ENCODE peak calls at places on chromosomes 4 and X, in five cellular contexts. Y is brain microvascular endothelial cell, Z is lower lobe of right lung, H is left lung, W is heart left ventricle. P is an unnamed sample.

GRCh38 chr4:125123710-125124109 is 191.0 kb upstream of the FAT4 start:
- DNase-seq in Y (no peak), H (no peak), Z (no peak), W (no peak), P (no peak)

GRCh38 chrX:54920610-54921426 is at the start of gene TRO:
- DNase-seq in Y (no peak), H (no peak), Z (no peak), W (no peak), P (no peak)

GRCh38 chr4:65241257-65241997 is 428.9 kb downstream of the EPHA5 start:
- DNase-seq in Z (peak; percentile 28), Y (no peak), W (no peak), H (no peak), P (peak; percentile 68)

GRCh38 chr4:85168456-85168855 is 202.0 kb upstream of the WDFY3 start:
- DNase-seq in H (no peak), Y (no peak), Z (no peak), W (no peak), P (no peak)

GRCh38 chr4:186104895-186105720 is 604 bp downstream of the FAM149A start:
- DNase-seq in H (no peak), Z (peak; percentile 56), Y (no peak), W (peak; percentile 35), P (no peak)

GRCh38 chr4:48226199-48226598 is 43.4 kb downstream of the TEC start:
- DNase-seq in W (no peak), Z (no peak), Y (no peak), H (no peak), P (no peak)

GRCh38 chrX:153844509-153845082 is 14.3 kb upstream of the PDZD4 start:
- DNase-seq in W (no peak), H (no peak), Y (no peak), Z (no peak), P (no peak)

GRCh38 chrX:78092296-78092695 is 11.8 kb upstream of the PGK1 start:
- DNase-seq in Y (peak; percentile 29), H (no peak), Z (no peak), W (no peak), P (no peak)

GRCh38 chr4:4496604-4497372 is 45.1 kb downstream of the STX18 start:
- DNase-seq in W (no peak), H (no peak), Z (no peak), Y (no peak), P (no peak)

GRCh38 chr4:181688416-181688815 is 554.8 kb upstream of the TENM3 start:
- DNase-seq in Y (peak; percentile 73), Z (no peak), H (no peak), W (no peak), P (no peak)

GRCh38 chr4:152193059-152193458 is 342.8 kb downstream of the FBXW7 start:
- DNase-seq in W (no peak), Y (peak; percentile 1), H (no peak), Z (no peak), P (no peak)

GRCh38 chr4:42821230-42821629 is 71.3 kb upstream of the GRXCR1 start:
- DNase-seq in Z (no peak), H (no peak), W (no peak), Y (no peak), P (no peak)

GRCh38 chrX:3295731-3296130 is 50.7 kb downstream of the MXRA5 start:
- DNase-seq in H (no peak), W (no peak), Y (peak; percentile 13), Z (no peak), P (no peak)

GRCh38 chr4:47668810-47669408 is 169.0 kb downstream of the CORIN start:
- DNase-seq in W (no peak), H (no peak), Y (peak; percentile 53), Z (no peak), P (no peak)

GRCh38 chr4:86014599-86014998 is 345.3 kb downstream of the MAPK10 start:
- DNase-seq in Y (peak; percentile 55), H (no peak), W (no peak), Z (no peak), P (no peak)

GRCh38 chrX:92230628-92231027 is 451.5 kb downstream of the PCDH11X start:
- DNase-seq in Y (no peak), Z (no peak), H (no peak), W (no peak), P (no peak)

GRCh38 chr4:107950746-107951540 is 19.6 kb downstream of the CYP2U1 start:
- DNase-seq in Y (no peak), Z (no peak), H (no peak), W (no peak), P (no peak)

GRCh38 chrX:135112096-135112729 is 8.1 kb downstream of the ETDB start:
- DNase-seq in Y (peak; percentile 27), W (no peak), H (no peak), Z (no peak), P (peak; percentile 30)

GRCh38 chrX:118183606-118184005 is 67.0 kb upstream of the KLHL13 start:
- DNase-seq in Z (no peak), Y (no peak), H (no peak), W (no peak), P (no peak)

GRCh38 chr4:55363618-55364420 is 17.8 kb downstream of the SRD5A3 start:
- DNase-seq in W (no peak), H (no peak), Y (no peak), Z (no peak), P (no peak)

GRCh38 chrX:48715066-48715465 is 18.5 kb downstream of the SUV39H1 start:
- DNase-seq in H (no peak), Z (no peak), Y (peak; percentile 31), W (no peak), P (no peak)

GRCh38 chr4:142126890-142127497 is 490.6 kb downstream of the IL15 start:
- DNase-seq in Y (peak; percentile 71), H (no peak), W (peak; percentile 37), Z (no peak), P (no peak)

GRCh38 chrX:46626566-46626965 is 53.0 kb downstream of the CHST7 start:
- DNase-seq in Y (no peak), H (peak; percentile 44), Z (peak; percentile 48), W (no peak), P (no peak)

GRCh38 chr4:7462509-7462971 is 27.8 kb upstream of the PSAPL1 start:
- DNase-seq in W (peak; percentile 62), Z (no peak), Y (no peak), H (no peak), P (no peak)

GRCh38 chr4:154916068-154916467 is 135.0 kb downstream of the RBM46 start:
- DNase-seq in Y (no peak), W (no peak), Z (no peak), H (no peak), P (no peak)

GRCh38 chr4:33111106-33111505 is 2390.9 kb downstream of the PCDH7 start:
- DNase-seq in W (no peak), Y (no peak), Z (no peak), H (no peak), P (no peak)

GRCh38 chr4:147842573-147842972 is 110.7 kb downstream of the ARHGAP10 start:
- DNase-seq in H (no peak), W (peak; percentile 64), Y (peak; percentile 70), Z (no peak), P (no peak)

GRCh38 chr4:153438916-153439756 is 27.0 kb upstream of the TMEM131L start:
- DNase-seq in H (no peak), Z (no peak), W (no peak), Y (no peak), P (no peak)

DNA sequence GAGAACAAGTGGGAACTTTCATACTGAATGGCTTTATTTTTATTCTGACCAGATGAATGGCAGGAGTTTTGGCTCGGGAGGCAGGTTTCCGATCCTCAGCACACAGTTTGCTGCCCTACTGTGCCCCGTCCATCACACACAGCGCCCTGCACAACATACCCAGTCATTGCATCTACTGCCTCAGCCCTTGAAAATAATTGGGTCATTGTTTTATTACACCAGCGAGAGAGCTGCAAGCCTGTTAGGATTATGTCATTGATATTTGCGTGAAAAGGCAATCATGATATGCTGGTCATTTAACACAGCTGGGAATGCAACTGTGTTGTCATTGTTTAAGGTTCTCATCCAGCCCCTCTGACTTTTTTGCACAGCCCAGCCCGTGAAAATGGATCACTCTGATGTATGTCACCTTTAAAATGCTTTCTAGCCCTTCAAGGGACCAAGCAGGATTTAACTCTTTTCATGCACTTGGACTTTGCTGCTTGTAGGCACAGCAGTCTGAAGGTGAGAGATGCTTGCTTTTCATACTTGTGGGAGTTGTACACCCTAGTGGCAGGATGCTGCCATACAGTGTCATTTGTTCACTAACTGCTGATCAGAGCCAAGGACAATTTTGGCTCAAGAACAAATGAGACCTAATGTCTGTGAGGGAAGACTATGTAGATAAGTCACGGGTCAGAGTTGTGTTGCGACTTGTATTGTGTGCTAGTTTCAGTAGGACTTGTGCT is 62.3 kb downstream of the RTL9 start:
- DNase-seq in H (no peak), Z (no peak), Y (no peak), W (no peak), P (no peak)
- TF ChIP-seq CTCF in H (no peak), Z (no peak), Y (peak; percentile 59), W (no peak), P (peak; percentile 62)

DNA sequence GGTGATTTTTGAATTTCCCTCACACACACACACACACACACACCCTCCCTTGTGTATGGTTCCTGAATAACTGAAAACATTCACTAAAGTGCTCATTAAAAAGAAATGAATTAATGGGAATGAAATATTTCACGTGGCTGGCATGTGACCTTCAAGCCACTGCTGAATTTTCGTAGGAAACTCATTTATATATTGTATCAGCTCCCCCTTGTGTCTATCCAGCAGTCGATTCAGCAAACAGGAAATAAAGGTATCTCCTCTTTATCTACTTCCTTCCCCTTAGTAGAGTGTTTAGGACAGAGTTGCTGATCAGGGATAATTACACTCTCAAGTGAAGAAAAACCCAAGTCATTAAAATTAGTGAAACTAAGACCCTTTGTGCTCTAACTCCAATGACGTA is 912.6 kb upstream of the LCORL start:
- DNase-seq in Y (no peak), H (no peak), Z (no peak), W (no peak), P (no peak)
- TF ChIP-seq CTCF in Y (no peak), H (no peak), Z (no peak), W (peak; percentile 13), P (peak; percentile 75)

DNA sequence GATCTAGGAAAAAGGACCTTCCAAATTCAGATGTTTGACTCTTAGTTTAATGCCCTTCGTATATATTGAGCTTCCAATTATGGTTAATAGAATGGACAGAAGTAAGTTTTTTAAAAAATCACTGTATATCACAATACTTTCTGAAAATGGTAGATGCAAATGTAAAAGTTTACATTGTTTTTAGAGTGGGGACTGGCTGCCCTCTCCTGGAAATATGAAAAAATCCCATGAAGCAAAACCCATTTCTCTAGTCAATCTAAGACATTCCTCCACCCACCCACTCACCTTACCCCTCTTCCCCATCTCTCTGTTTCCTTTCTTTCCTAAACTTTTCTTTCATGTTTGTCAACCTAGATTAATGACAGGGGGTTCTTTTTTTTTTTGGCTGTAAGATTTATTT is 134.5 kb downstream of the ARHGAP6 start:
- DNase-seq in Y (no peak), H (no peak), Z (no peak), W (no peak), P (no peak)
- TF ChIP-seq CTCF in Y (peak; percentile 42), H (no peak), Z (no peak), W (no peak), P (peak; percentile 80)

DNA sequence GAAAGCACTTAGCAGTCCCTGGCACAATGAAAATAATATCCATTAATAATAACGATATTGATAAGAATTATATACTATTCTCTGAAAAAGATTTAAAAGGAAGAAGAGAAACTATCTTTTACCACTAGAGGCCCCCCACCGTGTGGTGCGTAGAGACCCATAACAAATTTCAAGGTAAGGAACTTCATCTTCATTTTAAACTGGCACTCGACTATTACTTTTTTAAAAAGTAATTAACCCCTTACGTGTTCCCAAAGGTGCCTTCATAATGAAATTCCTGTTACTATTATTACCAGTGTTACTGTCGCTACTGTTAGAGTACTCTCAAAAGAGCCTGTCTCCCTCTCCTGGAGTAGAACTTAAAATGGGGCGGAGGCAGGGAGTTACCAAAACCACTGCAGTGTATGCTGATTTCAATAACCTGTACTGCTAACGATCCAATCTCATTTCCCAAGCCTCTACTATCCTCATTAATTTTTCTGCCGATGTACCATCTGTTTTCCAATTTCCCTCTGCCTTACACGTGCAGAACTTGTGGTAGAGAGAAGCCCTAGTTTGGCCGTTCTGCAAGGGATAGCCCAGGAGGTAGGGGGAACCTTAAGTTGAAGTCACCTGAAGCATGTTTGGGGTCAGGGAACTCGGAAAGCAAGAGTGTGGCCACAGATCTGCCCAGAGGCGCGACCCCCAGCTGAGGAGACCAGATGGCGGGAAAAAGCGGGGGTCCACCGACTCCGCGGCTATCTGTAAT is 813 bp upstream of the STK26 start:
- DNase-seq in Z (no peak), H (no peak), W (no peak), Y (no peak), P (peak; percentile 74)
- TF ChIP-seq CTCF in Z (peak; percentile 13), H (no peak), W (no peak), Y (peak; percentile 52), P (peak; percentile 76)